ENCODE peak calls at places on chromosome 6, in seven cellular contexts. F is ovary, V is astrocyte of the cerebellum, O is Calu3, H is GM13977, E is AG10803, N is lower leg skin. D is an unnamed sample.

GRCh38 chr6:20791074-20791473 is 256.8 kb downstream of the CDKAL1 start:
- DNase-seq in E (no peak), F (no peak), V (no peak), H (no peak), N (no peak), O (no peak), D (no peak)

GRCh38 chr6:147676896-147677295 is 168.4 kb downstream of the SAMD5 start:
- DNase-seq in V (no peak), N (no peak), F (no peak), H (no peak), E (no peak), O (no peak), D (no peak)

GRCh38 chr6:3648724-3649123 is 102.8 kb downstream of the PXDC1 start:
- DNase-seq in F (no peak), V (no peak), H (no peak), N (no peak), E (no peak), O (no peak), D (no peak)

GRCh38 chr6:24927985-24928735 is 7.6 kb downstream of the RIPOR2 start:
- DNase-seq in V (peak; percentile 16), N (no peak), E (no peak), O (no peak), H (no peak), F (no peak), D (no peak)

GRCh38 chr6:38065734-38066133 is 246.2 kb downstream of the ZFAND3 start:
- DNase-seq in E (no peak), O (no peak), H (peak; percentile 12), N (no peak), V (no peak), F (no peak), D (no peak)

GRCh38 chr6:113560908-113561307 is 296.2 kb upstream of the MARCKS start:
- DNase-seq in E (peak; percentile 81), O (no peak), N (no peak), V (peak; percentile 66), H (no peak), F (no peak), D (no peak)

GRCh38 chr6:15352884-15353283 is 107.0 kb downstream of the JARID2 start:
- DNase-seq in F (no peak), E (no peak), H (no peak), V (no peak), N (no peak), O (no peak), D (no peak)

GRCh38 chr6:138719011-138719635 is 54.4 kb upstream of the CCDC28A start:
- DNase-seq in F (no peak), E (no peak), N (no peak), H (no peak), O (no peak), V (peak; percentile 16), D (no peak)

GRCh38 chr6:170108456-170108855 is 182.4 kb downstream of the DLL1 start:
- DNase-seq in H (no peak), O (no peak), N (peak; percentile 40), V (no peak), E (no peak), F (no peak), D (no peak)

GRCh38 chr6:26556263-26557070 is 18.3 kb downstream of the HMGN4 start:
- DNase-seq in E (peak; percentile 93), F (peak; percentile 51), N (no peak), V (no peak), H (no peak), O (peak; percentile 81), D (peak; percentile 83)

GRCh38 chr6:158468666-158469065 is 91.2 kb upstream of the TMEM181 start:
- DNase-seq in V (no peak), O (no peak), H (no peak), F (no peak), E (no peak), N (no peak), D (no peak)

GRCh38 chr6:156859686-156860085 is 82.5 kb downstream of the ARID1B start:
- DNase-seq in H (no peak), V (no peak), N (no peak), F (no peak), O (no peak), E (no peak), D (no peak)

GRCh38 chr6:103327079-103327478 is 1532.6 kb downstream of the HACE1 start:
- DNase-seq in E (no peak), O (no peak), F (no peak), N (no peak), V (no peak), H (no peak), D (no peak)

GRCh38 chr6:132130530-132131298 is 179.5 kb upstream of the CCN2 start:
- DNase-seq in H (no peak), N (peak; percentile 86), V (peak; percentile 56), F (peak; percentile 30), E (peak; percentile 92), O (no peak), D (no peak)

GRCh38 chr6:113328886-113329381 is 528.2 kb upstream of the MARCKS start:
- DNase-seq in N (no peak), O (no peak), F (no peak), H (no peak), E (peak; percentile 63), V (peak; percentile 78), D (no peak)

GRCh38 chr6:147106759-147107401 is 97.3 kb upstream of the STXBP5 start:
- DNase-seq in O (no peak), E (peak; percentile 17), N (no peak), V (no peak), H (no peak), F (no peak), D (peak; percentile 5)

GRCh38 chr6:164035912-164036485 is 621.5 kb downstream of the QKI start:
- DNase-seq in O (no peak), V (no peak), F (no peak), E (no peak), N (no peak), H (no peak), D (no peak)

GRCh38 chr6:130373992-130374391 is 8.2 kb downstream of the TMEM200A start:
- DNase-seq in N (no peak), V (no peak), F (no peak), E (no peak), O (no peak), H (no peak), D (no peak)

GRCh38 chr6:130377911-130378310 is 12.1 kb downstream of the TMEM200A start:
- DNase-seq in V (no peak), E (no peak), F (no peak), O (no peak), N (no peak), H (no peak), D (no peak)

GRCh38 chr6:130381012-130381411 is 15.2 kb downstream of the TMEM200A start:
- DNase-seq in F (no peak), V (no peak), H (no peak), O (no peak), E (no peak), N (no peak), D (no peak)

GRCh38 chr6:130376921-130377320 is 11.1 kb downstream of the TMEM200A start:
- DNase-seq in H (no peak), F (no peak), N (no peak), E (peak; percentile 48), V (no peak), O (no peak), D (no peak)

GRCh38 chr6:130377371-130377770 is 11.6 kb downstream of the TMEM200A start:
- DNase-seq in E (no peak), F (no peak), H (no peak), V (no peak), N (no peak), O (no peak), D (no peak)
- TF ChIP-seq CTCF in E (no peak), F (no peak), H (no peak), V (no peak), N (no peak), O (no peak), D (no peak)

GRCh38 chr6:108250240-108250866 is 10.5 kb downstream of the SNX3 start:
- DNase-seq in O (no peak), E (no peak), V (no peak), F (no peak), N (no peak), H (no peak), D (no peak)
- TF ChIP-seq CTCF in O (no peak), E (peak; percentile 16), V (peak; percentile 46), F (no peak), N (no peak), H (peak; percentile 26), D (no peak)

DNA sequence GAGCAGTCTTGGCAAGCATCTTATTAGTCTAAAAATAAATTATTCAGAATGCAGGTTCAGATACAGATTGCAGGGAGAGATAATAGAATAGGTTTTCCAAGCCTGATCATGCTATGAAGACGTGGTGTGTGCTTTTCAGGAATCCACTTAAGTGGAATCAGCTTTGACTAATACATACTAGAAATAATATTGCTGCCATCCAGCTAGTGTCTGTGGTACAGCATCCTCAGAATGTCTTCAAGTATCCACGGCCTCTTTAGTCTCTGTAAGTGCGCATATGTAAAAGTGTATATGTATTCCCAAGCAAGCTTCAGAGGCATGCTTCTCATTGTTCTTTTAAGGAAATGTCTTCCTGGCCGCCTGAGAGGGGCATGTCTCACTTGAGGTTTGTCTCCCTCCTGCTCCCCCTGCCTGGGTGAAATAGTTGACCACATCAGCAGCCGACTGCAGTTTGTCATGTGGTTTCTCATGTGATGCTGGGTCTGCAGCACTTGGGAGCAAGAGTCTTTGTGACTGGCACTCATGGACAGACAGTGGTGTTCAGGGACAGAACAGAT is 150.9 kb downstream of the PRL start:
- DNase-seq in H (no peak), E (peak; percentile 73), N (peak; percentile 78), V (peak; percentile 37), F (no peak), O (no peak), D (peak; percentile 64)
- TF ChIP-seq CTCF in H (no peak), E (peak; percentile 58), N (no peak), V (peak; percentile 23), F (no peak), O (no peak), D (peak; percentile 48)

GRCh38 chr6:114638346-114638745 is 295.5 kb upstream of the HS3ST5 start:
- DNase-seq in V (no peak), O (no peak), H (no peak), E (no peak), N (no peak), F (no peak), D (no peak)

GRCh38 chr6:114634016-114634415 is 291.2 kb upstream of the HS3ST5 start:
- DNase-seq in N (no peak), O (no peak), E (no peak), H (no peak), F (no peak), V (no peak), D (no peak)
- TF ChIP-seq CTCF in N (no peak), O (no peak), E (no peak), H (no peak), F (no peak), V (no peak), D (no peak)

DNA sequence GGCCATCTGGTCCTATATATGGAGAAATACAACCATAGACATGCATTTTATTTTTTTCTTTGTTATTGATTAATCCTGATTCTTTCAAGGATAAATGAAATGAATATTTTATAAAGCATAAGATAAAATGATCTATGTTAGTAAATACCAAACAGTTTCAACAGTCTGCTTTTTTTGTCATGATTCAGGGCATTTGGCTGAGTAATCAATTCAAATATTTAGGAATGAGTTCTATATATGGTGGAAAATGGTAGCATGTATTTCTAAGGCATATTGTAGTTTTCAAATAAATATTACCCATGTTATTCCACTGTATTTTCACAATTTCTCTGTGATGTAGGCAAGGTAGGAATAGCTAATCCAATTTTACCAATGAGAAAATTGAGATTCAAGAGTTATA is 287.5 kb upstream of the FKBP1C start:
- DNase-seq in V (no peak), N (no peak), O (no peak), H (no peak), F (no peak), E (no peak), D (no peak)
- TF ChIP-seq CTCF in V (no peak), N (no peak), O (no peak), H (no peak), F (no peak), E (no peak), D (no peak)

GRCh38 chr6:42879372-42880239 is at the start of gene RPL7L1:
- DNase-seq in N (peak; percentile 94), F (peak; percentile 80), H (peak; percentile 78), O (peak; percentile 88), V (peak; percentile 66), E (peak; percentile 88), D (peak; percentile 62)
- TF ChIP-seq CTCF in N (no peak), F (no peak), H (no peak), O (no peak), V (peak; percentile 14), E (peak; percentile 11), D (no peak)

D was measured in AG09319.